ENCODE peak calls at places on chromosome 11, in six cellular contexts. G is IMR-90, R is neuronal stem cell, V is mesenchymal stem cell, K is H1, P is trophoblast cell. H is an unnamed sample.

GRCh38 chr11:77266766-77267165 is 34.7 kb downstream of the GDPD4 start:
- DNase-seq in V (no peak), K (no peak), P (no peak), R (no peak), G (peak), H (no peak)

GRCh38 chr11:117230286-117230961 is 1.4 kb downstream of the PCSK7 start:
- DNase-seq in G (peak), V (no peak), P (no peak), R (no peak), K (no peak), H (no peak)

GRCh38 chr11:33827206-33827605 is 52.9 kb upstream of the FBXO3 start:
- DNase-seq in G (no peak), V (no peak), P (no peak), K (no peak), R (no peak), H (no peak)

GRCh38 chr11:26331911-26332571 is at the start of gene ANO3:
- DNase-seq in G (peak), K (peak), R (peak), V (peak), P (peak), H (peak)

GRCh38 chr11:46296520-46297448 is 19.3 kb downstream of the CREB3L1 start:
- DNase-seq in P (peak), R (peak), K (peak), G (peak), V (peak), H (peak)

GRCh38 chr11:36451045-36451444 is 59.0 kb downstream of the TRAF6 start:
- DNase-seq in K (no peak), P (no peak), G (no peak), V (no peak), R (no peak), H (no peak)

GRCh38 chr11:66686801-66687750 is 9.4 kb upstream of the RBM4B start:
- DNase-seq in V (no peak), K (no peak), P (peak), G (no peak), R (no peak), H (no peak)

GRCh38 chr11:119985551-119985950 is 152.4 kb downstream of the TRIM29 start:
- DNase-seq in K (no peak), P (no peak), G (no peak), V (no peak), R (no peak), H (no peak)

GRCh38 chr11:112655386-112655785 is 305.8 kb upstream of the NCAM1 start:
- DNase-seq in V (peak), R (no peak), P (no peak), G (peak), K (no peak), H (no peak)

GRCh38 chr11:82653752-82654151 is 79.9 kb downstream of the FAM181B start:
- DNase-seq in K (no peak), R (no peak), V (no peak), P (no peak), G (no peak), H (no peak)

GRCh38 chr11:368414-369335 is 624 bp upstream of the B4GALNT4 start:
- DNase-seq in G (peak), P (peak), V (peak), K (no peak), R (peak), H (peak)

GRCh38 chr11:38718659-38719058 is 2120.6 kb upstream of the RAG2 start:
- DNase-seq in G (no peak), V (no peak), P (no peak), R (no peak), K (no peak), H (no peak)

GRCh38 chr11:3208272-3208671 is 10.3 kb downstream of the MRGPRG start:
- DNase-seq in R (no peak), G (no peak), P (no peak), V (no peak), K (no peak), H (no peak)

GRCh38 chr11:4983851-4984250 is 10.8 kb upstream of the OR51L1 start:
- DNase-seq in V (no peak), R (no peak), K (no peak), G (no peak), P (no peak), H (no peak)

GRCh38 chr11:65962136-65962564 is 616 bp downstream of the SART1 start:
- DNase-seq in P (no peak), G (no peak), K (no peak), V (no peak), R (no peak), H (no peak)

GRCh38 chr11:65425105-65425970 is 2.7 kb downstream of the NEAT1 start:
- DNase-seq in V (peak), R (no peak), K (no peak), P (peak), G (peak), H (peak)

GRCh38 chr11:44178381-44178780 is 82.9 kb downstream of the EXT2 start:
- DNase-seq in V (peak), P (no peak), K (no peak), R (no peak), G (peak), H (no peak)

GRCh38 chr11:32960553-32961164 is 55.0 kb upstream of the DEPDC7 start:
- DNase-seq in V (peak), K (no peak), R (peak), G (peak), P (peak), H (no peak)

DNA sequence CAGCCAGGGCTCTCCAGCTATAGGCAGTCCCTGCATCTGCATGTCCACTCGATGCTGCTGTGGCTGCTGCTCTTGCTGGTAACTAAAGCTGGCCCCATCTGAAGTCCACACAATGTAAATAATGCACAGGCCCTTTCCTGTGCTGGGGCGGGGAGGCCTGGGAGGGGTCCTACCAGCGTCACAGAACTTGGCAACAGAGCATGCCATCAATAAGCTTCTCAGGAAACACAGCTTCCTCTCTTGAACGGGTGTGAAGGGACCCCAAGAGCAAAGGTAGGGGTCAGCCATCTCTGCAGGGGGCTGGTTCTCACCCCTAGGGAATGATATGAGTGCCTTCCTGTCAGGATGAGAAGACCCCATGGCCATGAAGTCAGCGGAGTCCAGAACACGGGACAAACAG is 39.0 kb upstream of the LYVE1 start:
- DNase-seq in K (no peak), R (no peak), G (no peak), V (no peak), P (no peak), H (no peak)
- H3K14ac ChIP-seq in K (no peak), R (no peak), G (peak), V (no peak), P (no peak), H (no peak)

GRCh38 chr11:68357568-68357967 is 45.2 kb downstream of the LRP5 start:
- DNase-seq in G (no peak), V (no peak), P (no peak), R (no peak), K (no peak), H (no peak)

GRCh38 chr11:68354181-68354872 is 41.9 kb downstream of the LRP5 start:
- DNase-seq in G (peak), P (peak), V (peak), R (no peak), K (no peak), H (no peak)

GRCh38 chr11:68355471-68355870 is 43.1 kb downstream of the LRP5 start:
- DNase-seq in P (no peak), V (no peak), G (no peak), R (no peak), K (no peak), H (no peak)

GRCh38 chr11:68361702-68362101 is 49.3 kb downstream of the LRP5 start:
- DNase-seq in G (no peak), P (no peak), K (no peak), V (no peak), R (no peak), H (no peak)

GRCh38 chr11:68358416-68358815 is 46.0 kb downstream of the LRP5 start:
- DNase-seq in K (no peak), G (no peak), P (no peak), V (no peak), R (no peak), H (no peak)
- H3K14ac ChIP-seq in K (no peak), G (no peak), P (no peak), V (no peak), R (no peak), H (no peak)

GRCh38 chr11:48237727-48238126 is 7.2 kb upstream of the OR4X2 start:
- DNase-seq in K (no peak), P (no peak), V (no peak), G (no peak), R (no peak), H (no peak)

GRCh38 chr11:48244804-48245203 is at the start of gene OR4X2:
- DNase-seq in P (no peak), R (no peak), K (no peak), V (no peak), G (no peak), H (no peak)

GRCh38 chr11:48242501-48242900 is 2.4 kb upstream of the OR4X2 start:
- DNase-seq in R (no peak), P (no peak), K (no peak), V (no peak), G (no peak), H (no peak)
- H3K14ac ChIP-seq in R (no peak), P (no peak), K (no peak), V (no peak), G (no peak), H (no peak)

GRCh38 chr11:69909561-69910518 is 90.6 kb upstream of the FGF3 start:
- DNase-seq in P (peak), G (no peak), K (peak), V (no peak), R (no peak), H (no peak)

GRCh38 chr11:69905611-69906452 is 86.6 kb upstream of the FGF3 start:
- DNase-seq in P (no peak), G (no peak), R (no peak), K (no peak), V (no peak), H (no peak)

GRCh38 chr11:69906453-69906907 is 87.3 kb upstream of the FGF3 start:
- DNase-seq in G (peak), V (peak), K (no peak), R (no peak), P (peak), H (no peak)

GRCh38 chr11:69908511-69909220 is 89.5 kb upstream of the FGF3 start:
- DNase-seq in G (no peak), K (no peak), P (no peak), V (no peak), R (no peak), H (no peak)

GRCh38 chr11:69907611-69908010 is 88.4 kb upstream of the FGF3 start:
- DNase-seq in V (no peak), K (no peak), G (no peak), P (no peak), R (no peak), H (no peak)
- H3K14ac ChIP-seq in V (no peak), K (no peak), G (no peak), P (no peak), R (no peak), H (no peak)

GRCh38 chr11:9267680-9268079 is 2.5 kb upstream of the DENND5A start:
- DNase-seq in G (no peak), V (no peak), P (no peak), R (no peak), K (no peak), H (no peak)
- H3K14ac ChIP-seq in G (no peak), V (no peak), P (no peak), R (no peak), K (no peak), H (no peak)

DNA sequence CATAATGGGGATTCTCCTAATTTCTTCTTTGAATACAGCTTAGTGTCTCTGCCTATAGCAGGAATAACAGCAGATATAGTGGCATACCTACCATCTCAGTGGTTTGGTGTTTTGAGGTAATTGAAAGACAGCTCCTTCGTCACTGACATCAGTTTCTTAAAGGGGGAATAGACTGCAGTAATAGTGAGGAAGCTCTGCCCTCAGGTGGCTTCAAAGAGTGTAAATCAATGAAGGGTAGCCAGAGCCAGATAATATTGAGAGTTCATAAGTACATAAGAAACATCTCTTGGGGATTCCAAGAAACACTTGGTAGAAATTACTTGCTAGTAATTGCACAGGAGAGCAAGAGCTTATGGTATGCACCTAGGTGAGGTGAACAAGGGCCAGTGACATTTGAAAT is 4.4 kb downstream of the OR6M1 start:
- DNase-seq in P (no peak), V (no peak), K (no peak), R (no peak), G (no peak), H (no peak)
- H3K14ac ChIP-seq in P (no peak), V (no peak), K (no peak), R (no peak), G (no peak), H (no peak)

GRCh38 chr11:1924646-1925372 is 5.3 kb downstream of the TNNT3 start:
- DNase-seq in P (no peak), V (no peak), G (no peak), R (no peak), K (no peak), H (no peak)

GRCh38 chr11:1927151-1928037 is 7.9 kb downstream of the TNNT3 start:
- DNase-seq in R (no peak), P (peak), G (no peak), V (no peak), K (no peak), H (no peak)

GRCh38 chr11:1926156-1927031 is 6.9 kb downstream of the TNNT3 start:
- DNase-seq in V (no peak), P (no peak), G (no peak), R (no peak), K (no peak), H (no peak)

GRCh38 chr11:1924121-1924520 is 4.6 kb downstream of the TNNT3 start:
- DNase-seq in K (no peak), G (no peak), V (no peak), P (no peak), R (no peak), H (no peak)

DNA sequence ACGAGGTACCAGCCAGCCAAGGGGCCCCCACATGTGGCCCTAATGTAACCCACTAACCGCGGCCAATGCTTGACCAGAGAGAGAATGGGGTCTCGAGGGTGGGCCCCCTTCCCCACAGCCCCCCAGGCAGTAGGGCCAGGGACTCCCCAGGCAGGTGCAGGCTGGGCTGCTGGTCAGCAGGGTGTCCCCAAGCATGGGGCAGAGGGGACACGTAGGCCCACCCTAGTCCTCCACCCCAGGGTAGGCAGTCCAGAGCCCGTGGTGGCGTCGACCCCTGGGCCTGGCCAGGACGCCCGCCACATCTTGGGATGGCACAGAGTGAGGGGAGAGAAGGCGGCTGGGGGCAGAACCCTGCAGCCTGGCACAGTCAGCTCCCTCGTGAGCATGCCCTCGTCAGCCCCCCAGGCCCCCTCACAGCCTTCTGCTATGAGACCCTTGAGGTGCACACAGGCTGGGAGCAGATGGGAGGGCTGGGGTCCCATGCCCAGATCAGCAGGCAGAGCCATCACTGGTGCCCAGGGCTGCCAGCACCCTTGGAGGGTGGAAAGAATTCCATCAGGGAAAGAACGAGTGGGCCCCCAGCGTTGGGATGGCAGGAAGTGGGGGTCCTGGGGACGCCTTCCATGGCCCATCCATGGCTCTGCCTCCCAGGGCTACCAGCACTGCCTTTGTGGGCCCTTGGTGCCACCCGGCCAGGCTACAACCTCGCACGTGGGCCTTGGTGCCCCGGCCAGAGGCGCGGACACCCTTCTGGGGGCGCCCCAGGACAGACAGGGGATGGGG is 6.1 kb downstream of the TNNT3 start:
- DNase-seq in R (no peak), P (no peak), K (no peak), G (no peak), V (no peak), H (no peak)
- H3K14ac ChIP-seq in R (no peak), P (no peak), K (no peak), G (no peak), V (no peak), H (no peak)

DNA sequence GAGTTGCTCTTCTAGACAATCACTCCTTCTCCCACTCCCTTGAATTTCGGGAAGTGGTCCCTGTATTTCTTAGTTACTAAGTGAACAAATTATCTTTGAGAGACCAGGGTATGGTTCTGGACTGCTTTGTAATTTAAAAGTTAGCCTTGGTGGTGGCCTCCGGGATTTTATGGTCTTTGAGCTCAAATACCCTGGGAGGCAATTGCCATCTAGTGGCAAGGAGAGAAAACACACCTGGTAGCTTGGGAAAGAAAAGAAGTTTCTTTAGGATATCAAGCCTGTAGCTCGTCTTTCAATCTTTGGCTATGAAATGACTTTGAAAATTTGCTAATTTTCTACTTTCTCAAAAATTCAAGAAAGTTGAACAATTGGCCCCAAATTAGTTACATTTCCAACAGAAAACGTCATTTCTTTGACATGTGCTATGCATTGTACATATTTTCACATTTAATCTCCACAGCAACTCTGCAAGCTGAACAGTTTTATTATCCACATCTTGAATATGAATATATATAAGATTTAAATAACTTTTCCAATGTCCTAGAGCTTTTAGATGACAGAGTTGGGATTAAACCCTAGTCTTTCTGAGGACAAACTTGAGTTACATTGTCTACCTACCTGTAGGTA is 39.1 kb downstream of the MMP27 start:
- DNase-seq in R (peak), G (peak), P (peak), V (peak), K (no peak), H (no peak)
- H3K14ac ChIP-seq in R (no peak), G (no peak), P (no peak), V (no peak), K (no peak), H (no peak)

H was measured in H9.